ENCODE peak calls at places on chromosomes 13 and 19, in eight cellular contexts. D is cardiac fibroblast, Z is tibial nerve, U is psoas muscle, E is heart right ventricle, X is GM13976, W is body of pancreas, C is neural crest cell. N is an unnamed sample.

GRCh38 chr13:111177803-111178389 is 62.8 kb downstream of the ARHGEF7 start:
- DNase-seq in D (peak), Z (no peak), U (no peak), E (no peak), X (no peak), W (no peak), C (no peak), N (no peak)

GRCh38 chr13:106299616-106300015 is 235.8 kb downstream of the EFNB2 start:
- DNase-seq in D (no peak), Z (no peak), U (no peak), E (no peak), X (no peak), W (no peak), C (no peak), N (no peak)

GRCh38 chr13:56735537-56735942 is 405.2 kb upstream of the PRR20A start:
- DNase-seq in D (no peak), Z (no peak), U (peak), E (no peak), X (no peak), W (no peak), C (no peak), N (no peak)

GRCh38 chr19:41352609-41353465 is 885 bp downstream of the TGFB1 start:
- DNase-seq in D (peak), Z (peak), U (peak), E (peak), X (peak), W (peak), C (peak), N (peak)

GRCh38 chr13:97329331-97329730 is 104.6 kb upstream of the RAP2A start:
- DNase-seq in D (peak), Z (no peak), U (no peak), E (no peak), X (no peak), W (no peak), C (no peak), N (no peak)

GRCh38 chr13:23180711-23181110 is at the start of gene SGCG:
- DNase-seq in D (no peak), Z (no peak), U (no peak), E (peak), X (no peak), W (no peak), C (no peak), N (no peak)

GRCh38 chr13:27595055-27595811 is 25.1 kb downstream of the LNX2 start:
- DNase-seq in D (no peak), Z (no peak), U (no peak), E (no peak), X (no peak), W (no peak), C (no peak), N (no peak)

GRCh38 chr13:97141564-97142005 is 80.5 kb upstream of the MBNL2 start:
- DNase-seq in D (peak), Z (peak), U (no peak), E (peak), X (peak), W (peak), C (peak), N (no peak)

GRCh38 chr19:58346961-58347929 is 6.0 kb downstream of the A1BG start:
- DNase-seq in D (peak), Z (peak), U (peak), E (peak), X (peak), W (peak), C (peak), N (peak)

GRCh38 chr13:97540696-97541095 is 106.7 kb downstream of the RAP2A start:
- DNase-seq in D (peak), Z (no peak), U (no peak), E (no peak), X (no peak), W (no peak), C (no peak), N (no peak)

GRCh38 chr19:3506384-3507340 is 551 bp downstream of the FZR1 start:
- DNase-seq in D (no peak), Z (peak), U (peak), E (peak), X (peak), W (peak), C (no peak), N (peak)

GRCh38 chr13:30608364-30608763 is 9.4 kb upstream of the USPL1 start:
- DNase-seq in D (peak), Z (no peak), U (no peak), E (peak), X (no peak), W (no peak), C (no peak), N (no peak)

GRCh38 chr13:50125556-50126377 is 110.5 kb downstream of the KCNRG start:
- DNase-seq in D (peak), Z (peak), U (peak), E (peak), X (peak), W (peak), C (peak), N (peak)

GRCh38 chr19:32824136-32824835 is 45.3 kb downstream of the SLC7A9 start:
- DNase-seq in D (no peak), Z (no peak), U (no peak), E (no peak), X (no peak), W (no peak), C (no peak), N (no peak)

GRCh38 chr19:11268783-11269267 is 6.5 kb upstream of the DOCK6 start:
- DNase-seq in D (peak), Z (peak), U (peak), E (peak), X (peak), W (no peak), C (peak), N (no peak)

GRCh38 chr19:28980236-28980868 is 232.6 kb downstream of the UQCRFS1 start:
- DNase-seq in D (peak), Z (no peak), U (no peak), E (no peak), X (no peak), W (no peak), C (no peak), N (no peak)

GRCh38 chr13:75830842-75831241 is 194.7 kb downstream of the LMO7 start:
- DNase-seq in D (peak), Z (no peak), U (no peak), E (no peak), X (no peak), W (no peak), C (no peak), N (no peak)

GRCh38 chr19:678791-679388 is 2.7 kb downstream of the FSTL3 start:
- DNase-seq in D (no peak), Z (no peak), U (no peak), E (no peak), X (no peak), W (no peak), C (no peak), N (no peak)

GRCh38 chr19:840519-841206 is at the start of gene PRTN3:
- DNase-seq in D (no peak), Z (no peak), U (no peak), E (no peak), X (no peak), W (no peak), C (no peak), N (no peak)

GRCh38 chr19:18059297-18059696 is 27.4 kb downstream of the IL12RB1 start:
- DNase-seq in D (no peak), Z (no peak), U (no peak), E (no peak), X (no peak), W (no peak), C (no peak), N (no peak)

GRCh38 chr13:23789576-23790346 is 99.4 kb downstream of the MIPEP start:
- DNase-seq in D (peak), Z (peak), U (no peak), E (no peak), X (no peak), W (no peak), C (no peak), N (no peak)

GRCh38 chr19:39937094-39937493 is 2.7 kb upstream of the FCGBP start:
- DNase-seq in D (no peak), Z (no peak), U (no peak), E (no peak), X (peak), W (no peak), C (no peak), N (no peak)

GRCh38 chr19:41339936-41340335 is 13.8 kb downstream of the TGFB1 start:
- DNase-seq in D (peak), Z (no peak), U (no peak), E (no peak), X (no peak), W (no peak), C (no peak), N (no peak)

DNA sequence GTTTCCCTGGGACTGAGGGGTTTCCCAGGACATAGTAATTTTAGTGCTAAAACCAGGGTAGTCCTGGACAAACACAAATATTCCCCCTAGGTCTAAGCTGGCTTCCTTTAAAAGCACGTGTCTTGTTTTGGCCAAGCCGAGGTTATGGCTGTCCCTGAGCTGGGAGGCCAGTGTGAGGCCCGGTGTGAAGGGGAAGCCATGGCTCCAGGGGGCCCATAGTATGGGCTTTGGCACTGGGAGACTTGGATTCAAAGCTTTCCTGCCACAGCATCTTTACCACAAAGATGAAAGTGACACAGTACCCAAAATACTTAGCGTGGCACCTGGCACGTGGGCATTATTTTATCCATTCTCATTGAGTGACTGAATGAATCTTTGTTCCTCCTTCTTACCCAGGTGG is 345.2 kb downstream of the ZNF536 start:
- DNase-seq in D (no peak), Z (no peak), U (no peak), E (no peak), X (no peak), W (no peak), C (no peak), N (no peak)
- TF ChIP-seq CTCF in D (no peak), Z (no peak), U (no peak), E (no peak), X (no peak), W (no peak), C (no peak), N (no peak)

GRCh38 chr19:34835952-34836351 is 62.9 kb upstream of the ZNF599 start:
- DNase-seq in D (no peak), Z (no peak), U (no peak), E (no peak), X (no peak), W (no peak), C (no peak), N (no peak)

GRCh38 chr19:34841780-34842179 is 68.8 kb upstream of the ZNF599 start:
- DNase-seq in D (no peak), Z (no peak), U (no peak), E (no peak), X (no peak), W (no peak), C (no peak), N (no peak)

GRCh38 chr19:34838248-34838647 is 65.2 kb upstream of the ZNF599 start:
- DNase-seq in D (peak), Z (no peak), U (no peak), E (no peak), X (no peak), W (no peak), C (no peak), N (no peak)

GRCh38 chr19:34837262-34837661 is 64.2 kb upstream of the ZNF599 start:
- DNase-seq in D (peak), Z (no peak), U (no peak), E (peak), X (no peak), W (no peak), C (no peak), N (no peak)

GRCh38 chr19:34838753-34839431 is 65.9 kb upstream of the ZNF599 start:
- DNase-seq in D (peak), Z (no peak), U (no peak), E (no peak), X (no peak), W (peak), C (peak), N (no peak)
- TF ChIP-seq CTCF in D (peak), Z (no peak), U (peak), E (no peak), X (no peak), W (peak), C (peak), N (peak)

GRCh38 chr19:48637948-48638830 is 1.0 kb upstream of the DBP start:
- DNase-seq in D (peak), Z (peak), U (peak), E (peak), X (peak), W (peak), C (peak), N (peak)
- TF ChIP-seq CTCF in D (no peak), Z (peak), U (no peak), E (no peak), X (no peak), W (no peak), C (no peak), N (no peak)

DNA sequence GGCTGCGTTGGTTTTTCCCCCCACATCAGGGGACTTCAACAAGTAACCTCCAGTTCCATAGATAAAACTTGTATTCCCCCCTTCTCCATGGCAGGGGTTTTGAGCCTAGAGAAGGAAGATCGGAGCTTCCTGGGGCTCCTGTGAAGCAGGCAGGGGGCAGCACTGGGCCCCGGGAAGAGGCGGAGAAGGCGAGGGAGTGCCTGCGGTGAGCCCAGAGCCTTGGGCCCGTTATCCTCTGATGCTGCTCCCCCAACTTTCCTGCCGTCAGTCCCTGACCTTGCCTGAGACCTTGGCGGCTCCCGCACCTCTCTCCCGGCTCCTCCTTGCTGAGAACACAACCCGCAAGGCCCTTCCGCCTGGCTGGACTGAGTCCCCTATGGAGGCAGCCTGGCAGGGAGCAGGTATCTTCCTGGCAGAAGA is 2.5 kb downstream of the LIPE start:
- DNase-seq in D (no peak), Z (no peak), U (no peak), E (no peak), X (no peak), W (no peak), C (no peak), N (no peak)
- TF ChIP-seq CTCF in D (peak), Z (no peak), U (no peak), E (no peak), X (no peak), W (no peak), C (peak), N (no peak)

DNA sequence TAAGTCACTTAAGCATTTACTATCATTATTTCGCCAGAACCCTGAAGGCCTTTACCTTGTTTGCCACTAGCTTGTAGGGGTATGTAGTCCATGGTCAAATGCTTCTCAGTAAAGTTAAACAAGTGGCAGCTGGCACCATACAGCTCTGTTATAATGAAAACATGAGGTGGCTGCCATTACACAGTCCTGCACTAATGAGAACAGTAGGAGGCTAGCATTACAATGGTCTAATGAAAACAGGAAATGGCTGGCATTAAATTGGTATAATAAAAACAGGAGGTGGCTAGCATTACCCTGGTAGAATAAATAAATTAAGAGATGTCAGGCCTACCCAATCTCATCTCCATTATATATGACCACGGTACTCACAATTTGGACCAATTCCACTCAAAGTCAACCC is 107.5 kb downstream of the PCDH17 start:
- DNase-seq in D (no peak), Z (no peak), U (no peak), E (no peak), X (no peak), W (no peak), C (no peak), N (no peak)
- TF ChIP-seq CTCF in D (no peak), Z (no peak), U (no peak), E (no peak), X (no peak), W (no peak), C (no peak), N (no peak)